ENCODE peak calls at places on chromosomes 4 and X, in five cellular contexts. O is tibial nerve, K is neural progenitor cell, I is astrocyte of the spinal cord, D is progenitor cell of endocrine pancreas. C is an unnamed sample.

GRCh38 chr4:89312066-89312465 is 4.5 kb upstream of the GPRIN3 start:
- DNase-seq in O (no peak), K (no peak), I (no peak), D (no peak), C (no peak)

GRCh38 chr4:7343950-7344349 is 90.8 kb downstream of the PSAPL1 start:
- DNase-seq in O (no peak), K (no peak), I (no peak), D (no peak), C (no peak)

GRCh38 chrX:43655151-43655676 is 885 bp upstream of the MAOA start:
- DNase-seq in O (peak; percentile 12), K (peak; percentile 59), I (peak; percentile 29), D (peak; percentile 10), C (no peak)

GRCh38 chrX:150162141-150162540 is 201.0 kb upstream of the MAMLD1 start:
- DNase-seq in O (no peak), K (no peak), I (no peak), D (no peak), C (no peak)

GRCh38 chrX:108366644-108367406 is 71.4 kb downstream of the COL4A6 start:
- DNase-seq in O (no peak), K (peak; percentile 41), I (no peak), D (no peak), C (no peak)

GRCh38 chr4:152327606-152328453 is 208.1 kb downstream of the FBXW7 start:
- DNase-seq in O (no peak), K (no peak), I (no peak), D (no peak), C (no peak)

GRCh38 chr4:142379277-142380051 is 466.6 kb downstream of the INPP4B start:
- DNase-seq in O (no peak), K (no peak), I (peak; percentile 92), D (no peak), C (no peak)

GRCh38 chr4:173237722-173238121 is 69.1 kb downstream of the GALNT7 start:
- DNase-seq in O (no peak), K (no peak), I (no peak), D (no peak), C (no peak)

GRCh38 chr4:158094413-158095110 is 78.3 kb downstream of the GASK1B start:
- DNase-seq in O (no peak), K (no peak), I (peak; percentile 78), D (peak; percentile 9), C (no peak)

GRCh38 chrX:106716004-106716403 is 10.5 kb upstream of the RNF128 start:
- DNase-seq in O (no peak), K (no peak), I (no peak), D (no peak), C (no peak)
- TF ChIP-seq CTCF in O (no peak), K (no peak), I (no peak), D (no peak), C (no peak)

DNA sequence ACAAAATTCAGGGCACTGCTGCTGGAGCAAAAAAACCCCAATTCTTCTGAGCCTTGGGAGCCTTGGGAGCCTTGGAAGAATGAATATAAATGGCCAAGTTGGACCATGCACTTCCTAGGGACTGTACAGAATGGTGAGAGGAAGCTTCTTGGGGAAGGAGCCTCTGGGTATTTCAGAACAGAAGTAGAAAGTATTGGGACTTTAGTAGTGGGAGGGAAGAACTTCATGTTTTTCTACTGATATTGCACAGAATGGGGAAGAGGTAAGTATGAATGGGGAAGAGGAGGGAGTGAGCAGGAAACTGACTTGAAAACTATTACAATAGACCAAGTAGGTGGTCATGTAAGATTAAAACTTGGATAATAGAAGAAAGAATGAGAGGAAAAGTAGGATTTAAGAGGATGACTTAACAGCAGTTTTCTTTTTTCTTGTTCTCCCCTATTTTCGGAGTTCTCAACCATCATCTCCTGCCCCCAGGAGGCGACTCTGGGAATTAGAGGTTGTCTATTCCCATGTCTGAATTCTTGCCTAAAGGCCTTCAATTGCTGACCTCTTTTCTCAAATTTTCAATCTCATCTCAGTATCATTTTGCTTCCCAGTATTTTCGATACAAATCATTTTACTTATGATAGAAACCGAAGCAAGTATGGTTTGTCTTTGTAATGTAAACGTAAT is 44.5 kb upstream of the TAPT1 start:
- DNase-seq in O (no peak), K (peak; percentile 31), I (no peak), D (no peak), C (no peak)
- TF ChIP-seq CTCF in O (no peak), K (peak; percentile 53), I (peak; percentile 22), D (peak; percentile 32), C (peak; percentile 13)

GRCh38 chr4:53614616-53615015 is 23.3 kb upstream of the LNX1 start:
- DNase-seq in O (no peak), K (peak; percentile 25), I (no peak), D (no peak), C (no peak)
- TF ChIP-seq CTCF in O (no peak), K (peak; percentile 38), I (no peak), D (peak; percentile 31), C (no peak)

DNA sequence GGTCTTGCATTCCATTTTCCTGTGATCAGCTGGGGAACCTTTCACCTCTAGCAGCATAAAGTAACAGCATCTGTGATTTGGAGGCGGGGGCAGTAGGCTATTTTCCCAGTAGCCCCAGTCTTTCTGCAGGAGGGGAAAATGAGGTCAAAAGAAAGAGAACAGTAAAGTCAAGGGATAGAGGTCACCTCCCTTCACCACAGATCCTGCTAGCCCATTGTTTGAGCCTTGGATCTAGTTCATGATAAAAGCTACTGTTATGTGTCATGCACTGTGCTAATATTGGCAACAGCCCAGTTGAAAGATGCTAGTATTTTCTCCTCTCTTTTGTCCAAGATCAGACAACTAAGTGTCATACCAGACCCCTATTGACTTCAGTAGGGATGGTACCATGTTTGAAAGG is 170.3 kb upstream of the FRMPD4 start:
- DNase-seq in O (no peak), K (no peak), I (no peak), D (no peak), C (no peak)
- TF ChIP-seq CTCF in O (no peak), K (no peak), I (no peak), D (no peak), C (no peak)

GRCh38 chr4:57094482-57095223 is 15.5 kb downstream of the IGFBP7 start:
- DNase-seq in O (no peak), K (no peak), I (peak; percentile 73), D (no peak), C (no peak)
- TF ChIP-seq CTCF in O (no peak), K (no peak), I (peak; percentile 9), D (no peak), C (no peak)

DNA sequence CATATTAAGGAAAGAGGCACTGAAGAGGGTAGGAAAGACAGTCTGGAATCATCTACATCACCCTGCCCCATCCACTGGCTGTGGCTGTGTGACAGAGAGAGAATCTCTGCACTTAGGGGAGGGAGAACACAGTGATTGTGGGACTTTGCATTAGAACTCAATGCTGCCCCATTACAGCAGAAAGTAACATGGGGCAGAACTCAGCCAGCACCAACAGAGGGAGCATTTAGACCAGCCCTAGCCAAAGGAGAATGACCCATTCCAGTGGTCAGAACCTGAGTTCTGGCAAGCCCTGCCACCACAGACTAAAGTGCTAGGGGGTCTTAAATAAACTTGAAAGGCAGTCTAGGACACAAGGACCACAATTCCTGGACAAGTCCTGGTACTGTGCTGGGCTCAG is 37.9 kb downstream of the ZNF330 start:
- DNase-seq in O (no peak), K (no peak), I (no peak), D (no peak), C (no peak)
- TF ChIP-seq CTCF in O (no peak), K (no peak), I (no peak), D (no peak), C (no peak)

C was measured in D721Med.